ENCODE peak calls at places on chromosomes 2 and 18, in four cellular contexts. B is HCT116, K is neural progenitor cell, C is PC-3. W is an unnamed sample.

GRCh38 chr2:166240387-166241313 is 112.8 kb upstream of the SCN1A start:
- DNase-seq in C (peak), K (no peak), B (no peak), W (peak)

GRCh38 chr2:73107211-73107926 is 5.4 kb downstream of the RAB11FIP5 start:
- DNase-seq in K (no peak), B (no peak), C (no peak), W (peak)

GRCh38 chr2:157696036-157696435 is 67.4 kb upstream of the ACVR1C start:
- DNase-seq in C (no peak), K (no peak), B (no peak), W (peak)

GRCh38 chr2:221572821-221573429 is 821 bp upstream of the EPHA4 start:
- DNase-seq in K (peak), C (peak), B (no peak), W (peak)

GRCh38 chr2:209334188-209335017 is 89.4 kb upstream of the MAP2 start:
- DNase-seq in B (peak), C (peak), K (peak), W (peak)

GRCh38 chr2:140585016-140585415 is 1545.8 kb downstream of the LRP1B start:
- DNase-seq in C (no peak), B (no peak), K (no peak), W (no peak)

GRCh38 chr2:159326569-159327255 is 40.2 kb upstream of the WDSUB1 start:
- DNase-seq in B (no peak), K (no peak), C (no peak), W (peak)

GRCh38 chr2:106831241-106831640 is 54.7 kb downstream of the ST6GAL2 start:
- DNase-seq in B (no peak), K (no peak), C (no peak), W (no peak)

GRCh38 chr2:112831380-112831930 is 5.1 kb downstream of the IL1B start:
- DNase-seq in C (no peak), B (no peak), K (no peak), W (no peak)

GRCh38 chr2:144509548-144510205 is 10.2 kb downstream of the ZEB2 start:
- DNase-seq in K (no peak), B (no peak), C (no peak), W (peak)
- H3K9ac ChIP-seq in K (no peak), B (no peak), C (no peak), W (peak)

DNA sequence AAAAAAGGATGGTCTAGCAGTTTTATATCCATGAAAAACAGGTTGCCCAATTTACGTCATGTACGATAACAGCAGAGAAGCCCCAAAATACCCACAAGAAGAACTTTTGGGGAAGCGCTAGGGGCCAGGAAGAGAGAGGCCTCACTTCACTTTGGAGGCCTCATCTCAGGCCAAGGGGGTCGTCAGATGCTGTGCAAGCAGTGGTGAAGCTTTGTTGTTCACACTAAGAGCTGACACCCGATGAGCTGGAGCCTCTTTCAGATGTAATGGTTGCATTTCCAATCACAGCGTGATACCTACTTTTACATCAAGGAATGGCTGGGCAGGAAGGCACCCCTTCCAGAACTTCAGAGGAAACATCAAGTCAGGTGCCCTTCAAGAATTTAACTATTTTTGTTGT is 242.3 kb upstream of the PXDN start:
- DNase-seq in B (no peak), C (no peak), K (no peak), W (no peak)
- H3K4me3 ChIP-seq in B (no peak), C (no peak), K (no peak), W (no peak)

GRCh38 chr2:81984969-81985637 is 1680.6 kb upstream of the LRRTM1 start:
- DNase-seq in C (no peak), K (no peak), B (no peak), W (no peak)

GRCh38 chr2:81981616-81982015 is 1677.1 kb upstream of the LRRTM1 start:
- DNase-seq in B (no peak), C (no peak), K (no peak), W (no peak)

GRCh38 chr2:81991282-81991681 is 1686.7 kb upstream of the LRRTM1 start:
- DNase-seq in B (no peak), C (no peak), K (no peak), W (no peak)

DNA sequence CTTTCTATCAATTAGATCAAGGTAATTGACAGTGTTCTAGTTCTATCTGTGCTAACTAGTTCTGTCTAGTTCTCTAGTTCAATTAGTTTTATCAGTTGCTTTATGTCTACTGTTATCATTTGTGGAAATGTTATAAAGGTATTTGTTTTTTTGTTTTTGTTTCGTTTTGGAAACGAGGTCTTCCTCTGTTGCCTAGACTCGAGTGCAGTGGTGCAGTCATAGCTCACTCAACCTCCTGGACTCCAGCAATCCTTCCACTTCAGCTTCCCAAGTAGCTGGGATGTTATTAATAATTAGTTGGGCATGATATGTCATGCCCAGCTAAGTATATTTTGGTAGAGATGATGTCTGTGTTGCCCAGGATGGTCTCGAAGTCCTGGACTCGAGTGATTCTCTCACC is 1682.8 kb upstream of the LRRTM1 start:
- DNase-seq in C (no peak), B (no peak), K (no peak), W (no peak)
- TF ChIP-seq EZH2phosphoT487 in C (no peak), B (no peak), K (no peak), W (no peak)

GRCh38 chr18:48813833-48814489 is 136.8 kb downstream of the SMAD7 start:
- DNase-seq in B (no peak), C (peak), K (no peak), W (no peak)
- H3K9ac ChIP-seq in B (no peak), C (no peak), K (no peak), W (no peak)

DNA sequence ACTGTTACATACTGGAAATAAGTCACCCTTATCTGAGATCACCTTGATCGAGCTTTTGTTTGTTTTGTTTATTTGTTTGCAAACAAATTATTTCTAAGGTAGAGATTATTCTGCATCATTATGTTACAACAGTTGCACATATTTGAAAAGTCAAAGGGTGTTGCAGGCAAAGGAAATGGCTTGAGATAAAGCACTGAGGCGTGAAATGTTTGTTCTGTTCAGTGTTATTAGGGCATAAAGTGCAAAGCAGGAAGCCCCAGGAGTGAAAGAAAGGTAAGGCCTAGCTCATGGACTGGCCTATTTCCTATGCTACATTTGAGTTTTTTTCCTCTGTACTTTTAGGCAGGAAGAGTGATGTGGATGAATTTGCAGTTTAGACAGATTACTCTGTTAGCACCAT is 1815.6 kb upstream of the LRRTM1 start:
- DNase-seq in C (no peak), K (peak), B (no peak), W (no peak)
- H3K4me3 ChIP-seq in C (no peak), K (peak), B (no peak), W (no peak)

DNA sequence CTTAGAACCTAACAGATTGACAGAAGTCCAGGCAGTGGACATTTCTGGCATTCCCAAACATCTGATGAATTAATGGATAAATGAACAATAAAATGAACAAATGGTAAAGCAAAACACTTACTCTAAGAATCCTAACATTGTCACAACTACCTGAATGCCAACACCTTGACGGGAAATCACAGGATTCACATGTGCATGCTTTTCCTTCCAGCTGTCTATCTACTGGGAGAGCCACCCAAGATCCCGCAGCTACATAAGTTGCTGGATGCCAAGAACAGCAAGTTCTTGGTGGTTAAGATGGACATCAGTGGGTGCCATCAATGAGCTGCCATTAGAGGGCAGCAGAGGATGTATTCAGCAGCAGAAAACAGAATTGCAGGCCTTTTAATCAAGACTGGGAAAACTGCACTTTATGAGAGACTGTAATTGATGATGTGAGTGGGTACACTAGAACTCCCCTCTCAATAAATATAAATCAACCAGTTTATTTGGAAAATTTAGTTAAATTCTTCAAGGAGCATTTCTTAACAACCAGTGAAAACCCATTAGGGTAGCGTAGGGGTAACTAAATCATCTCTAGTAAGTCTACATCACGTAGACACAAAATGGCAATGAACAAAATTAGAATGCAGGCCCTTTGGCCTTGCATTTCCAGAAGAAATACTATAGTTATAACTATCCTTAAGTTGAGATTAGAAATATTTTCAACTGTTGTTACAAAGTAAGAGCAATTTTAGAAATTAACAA is 45.6 kb downstream of the SESTD1 start:
- DNase-seq in C (peak), K (peak), B (peak), W (peak)
- TF ChIP-seq EZH2phosphoT487 in C (no peak), K (no peak), B (no peak), W (no peak)

DNA sequence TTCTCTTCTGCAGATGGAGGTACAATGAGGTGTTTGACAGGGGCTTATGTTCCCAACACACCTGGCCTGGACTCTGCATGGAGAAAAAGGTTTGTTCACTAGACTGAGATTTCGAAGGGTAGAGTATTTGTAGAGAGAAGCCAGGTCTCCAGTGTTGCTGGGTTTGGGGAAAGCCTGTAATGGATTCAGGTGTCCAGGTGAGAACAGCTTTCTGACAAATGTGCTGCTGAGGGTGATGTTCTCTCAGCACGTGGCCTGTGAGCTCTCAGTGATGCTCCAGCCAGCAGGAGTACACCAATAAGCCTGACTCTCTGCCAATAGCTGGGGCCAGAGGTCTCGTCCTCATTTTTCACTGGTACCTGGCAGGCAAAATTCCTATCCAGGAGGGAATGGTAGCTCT is 43.8 kb upstream of the ARHGAP25 start:
- DNase-seq in K (no peak), B (no peak), C (no peak), W (no peak)
- H3K9ac ChIP-seq in K (no peak), B (no peak), C (no peak), W (no peak)